ENCODE peak calls at places on chromosomes 5 and 9, in six cellular contexts. P is DMS53; Z is osteocyte; Q is amniotic stem cell; N is stimulated activated CD8-positive, alpha-beta memory T cell treated with anti-CD3 and anti-CD28 coated beads, Interleukin-15, amount 100 ng/mL, for 24 hours; X is CD4-positive, CD25-positive, alpha-beta regulatory T cell. K is an unnamed sample.
A peak's percentile ranks its signal among the peaks of the same experiment; 100 is the strongest.

GRCh38 chr9:10339152-10339551 is 273.6 kb downstream of the PTPRD start:
- DNase-seq in Z (no peak), X (no peak), P (peak; percentile 0), N (no peak), Q (no peak), K (no peak)

GRCh38 chr9:15293727-15294405 is 13.2 kb downstream of the TTC39B start:
- DNase-seq in Z (no peak), N (no peak), P (no peak), Q (no peak), X (peak; percentile 46), K (no peak)

GRCh38 chr5:22612928-22613327 is 240.2 kb downstream of the CDH12 start:
- DNase-seq in N (no peak), Z (no peak), P (no peak), X (no peak), Q (no peak), K (no peak)

GRCh38 chr9:103410059-103410458 is 414.9 kb downstream of the CYLC2 start:
- DNase-seq in P (no peak), X (no peak), Q (no peak), N (no peak), Z (no peak), K (no peak)

GRCh38 chr5:34775886-34776285 is 63.1 kb upstream of the TTC23L start:
- DNase-seq in X (no peak), Z (no peak), N (no peak), Q (no peak), P (no peak), K (no peak)

GRCh38 chr5:137997726-137998213 is 35.1 kb downstream of the FAM13B start:
- DNase-seq in P (no peak), Z (no peak), Q (no peak), X (no peak), N (no peak), K (no peak)

GRCh38 chr5:93622240-93622885 is 39.3 kb downstream of the NR2F1 start:
- DNase-seq in Z (no peak), N (no peak), P (peak; percentile 94), X (peak; percentile 71), Q (no peak), K (no peak)

GRCh38 chr9:38705917-38706316 is 14.0 kb downstream of the FAM240B start:
- DNase-seq in Z (no peak), X (no peak), Q (no peak), P (no peak), N (no peak), K (no peak)

GRCh38 chr5:90158131-90158530 is 251.4 kb downstream of the CETN3 start:
- DNase-seq in X (no peak), Z (no peak), Q (no peak), P (no peak), N (no peak), K (no peak)